ENCODE peak calls at places on chromosomes 2 and 18, in four cellular contexts. B is activated naive CD4-positive, alpha-beta T cell; U is HTR-8/SVneo; S is NCI-H526. E is an unnamed sample.

GRCh38 chr2:211408485-211408884 is 852.1 kb downstream of the CPS1 start:
- DNase-seq in B (no peak), U (no peak), S (no peak), E (no peak)

GRCh38 chr2:42856891-42857632 is 64.7 kb upstream of the HAAO start:
- DNase-seq in B (no peak), U (no peak), S (no peak), E (no peak)

GRCh38 chr2:48284624-48285212 is 245.2 kb upstream of the STON1 start:
- DNase-seq in B (no peak), U (no peak), S (no peak), E (peak; percentile 15)

GRCh38 chr2:68368657-68369339 is 3.7 kb downstream of the PLEK start:
- DNase-seq in B (no peak), U (no peak), S (no peak), E (no peak)

GRCh38 chr2:147711031-147711430 is 133.8 kb upstream of the ACVR2A start:
- DNase-seq in B (no peak), U (peak; percentile 12), S (no peak), E (no peak)

GRCh38 chr18:31102020-31102684 is at the start of gene DSC2:
- DNase-seq in B (no peak), U (no peak), S (no peak), E (peak; percentile 88)

GRCh38 chr2:176653856-176654443 is 384.7 kb downstream of the MTX2 start:
- DNase-seq in B (no peak), U (peak; percentile 36), S (peak; percentile 86), E (peak; percentile 80)

GRCh38 chr2:185978634-185979405 is 240.2 kb downstream of the FSIP2 start:
- DNase-seq in B (no peak), U (no peak), S (no peak), E (no peak)

GRCh38 chr18:61803393-61803792 is 89.4 kb downstream of the RNF152 start:
- DNase-seq in B (no peak), U (no peak), S (no peak), E (no peak)

GRCh38 chr2:160355080-160355479 is 138.5 kb downstream of the RBMS1 start:
- DNase-seq in B (no peak), U (no peak), S (no peak), E (no peak)

GRCh38 chr2:11017921-11018320 is 106.2 kb downstream of the KCNF1 start:
- DNase-seq in B (no peak), U (no peak), S (no peak), E (no peak)

E was measured in glutamatergic neuron.